ENCODE peak calls at places on chromosomes 12 and 14, in six cellular contexts. C is RWPE1; W is left ventricle myocardium superior; M is effector CD8-positive, alpha-beta T cell; X is astrocyte of the cerebellum; U is DMS153. Y is an unnamed sample.

GRCh38 chr12:122980192-122981035 is at the start of gene ARL6IP4:
- DNase-seq in C (peak), W (peak), M (peak), X (no peak), U (peak), Y (no peak)

GRCh38 chr12:105814283-105814682 is 324.5 kb downstream of the NUAK1 start:
- DNase-seq in C (no peak), W (no peak), M (no peak), X (no peak), U (peak), Y (no peak)

GRCh38 chr12:113519464-113520191 is 48.0 kb upstream of the LHX5 start:
- DNase-seq in C (no peak), W (no peak), M (no peak), X (no peak), U (no peak), Y (no peak)

GRCh38 chr12:106269150-106269771 is 21.4 kb upstream of the CKAP4 start:
- DNase-seq in C (no peak), W (no peak), M (no peak), X (no peak), U (no peak), Y (no peak)

GRCh38 chr12:64088431-64089349 is 133.4 kb downstream of the KICS2 start:
- DNase-seq in C (peak), W (no peak), M (no peak), X (peak), U (peak), Y (peak)

GRCh38 chr14:68688872-68689371 is 103.9 kb downstream of the ZFP36L1 start:
- DNase-seq in C (no peak), W (no peak), M (no peak), X (no peak), U (no peak), Y (no peak)

GRCh38 chr12:104044158-104044557 is 5.8 kb downstream of the GLT8D2 start:
- DNase-seq in C (no peak), W (no peak), M (no peak), X (no peak), U (no peak), Y (no peak)

GRCh38 chr12:4564819-4565218 is 2.8 kb downstream of the DYRK4 start:
- DNase-seq in C (no peak), W (no peak), M (no peak), X (no peak), U (no peak), Y (no peak)

GRCh38 chr14:41986726-41987125 is 380.1 kb downstream of the LRFN5 start:
- DNase-seq in C (peak), W (no peak), M (no peak), X (peak), U (no peak), Y (no peak)

GRCh38 chr12:90460681-90461080 is 494.3 kb downstream of the CCER1 start:
- DNase-seq in C (no peak), W (no peak), M (no peak), X (no peak), U (no peak), Y (no peak)

GRCh38 chr12:57250541-57250940 is 446 bp downstream of the STAC3 start:
- DNase-seq in C (no peak), W (no peak), M (no peak), X (no peak), U (no peak), Y (no peak)

GRCh38 chr12:111773801-111774551 is 7.2 kb downstream of the ALDH2 start:
- DNase-seq in C (peak), W (peak), M (no peak), X (peak), U (no peak), Y (peak)

GRCh38 chr12:62813031-62813829 is 121.7 kb downstream of the PPM1H start:
- DNase-seq in C (peak), W (peak), M (no peak), X (peak), U (no peak), Y (peak)

GRCh38 chr14:105582639-105583038 is 56.3 kb downstream of the TMEM121 start:
- DNase-seq in C (no peak), W (no peak), M (no peak), X (no peak), U (no peak), Y (no peak)

GRCh38 chr14:65179918-65180724 is 77.8 kb upstream of the MAX start:
- DNase-seq in C (peak), W (peak), M (no peak), X (peak), U (no peak), Y (peak)

GRCh38 chr14:95346820-95347219 is 27.1 kb upstream of the CLMN start:
- DNase-seq in C (no peak), W (no peak), M (no peak), X (no peak), U (no peak), Y (no peak)

GRCh38 chr14:28707814-28708213 is 58.8 kb upstream of the FOXG1 start:
- DNase-seq in C (peak), W (no peak), M (no peak), X (peak), U (no peak), Y (no peak)

GRCh38 chr12:116832353-116832752 is 48.9 kb downstream of the HRK start:
- DNase-seq in C (no peak), W (no peak), M (no peak), X (no peak), U (no peak), Y (no peak)

GRCh38 chr14:36556811-36557433 is 25.5 kb downstream of the NKX2-8 start:
- DNase-seq in C (peak), W (no peak), M (no peak), X (no peak), U (no peak), Y (no peak)

GRCh38 chr12:111653596-111653995 is 32.2 kb downstream of the BRAP start:
- DNase-seq in C (no peak), W (no peak), M (no peak), X (no peak), U (no peak), Y (no peak)